ENCODE peak calls at places on chromosome 1, in nine cellular contexts. Z, U, V, D, C, I, B, N and Y are unnamed samples.

GRCh38 chr1:198937231-198938031 is 298.6 kb downstream of the PTPRC start:
- DNase-seq in B (peak; percentile 95), U (no peak), I (peak; percentile 66), Z (peak; percentile 81), D (no peak), N (peak; percentile 93), V (no peak), C (peak; percentile 56), Y (peak; percentile 92)

GRCh38 chr1:239308701-239309333 is 77.6 kb upstream of the CHRM3 start:
- DNase-seq in D (no peak), N (peak; percentile 25), I (peak; percentile 7), V (peak; percentile 68), B (no peak), Z (no peak), U (peak; percentile 4), C (no peak), Y (peak; percentile 36)

GRCh38 chr1:20361805-20362381 is 71.2 kb downstream of the VWA5B1 start:
- DNase-seq in U (peak; percentile 14), I (peak; percentile 71), N (peak; percentile 58), V (peak; percentile 93), Z (no peak), D (peak; percentile 38), B (peak; percentile 37), C (peak; percentile 73), Y (peak; percentile 58)

GRCh38 chr1:214688891-214689290 is 85.9 kb downstream of the CENPF start:
- DNase-seq in D (no peak), Z (no peak), B (no peak), U (no peak), N (no peak), I (no peak), C (no peak), V (no peak), Y (no peak)

GRCh38 chr1:221718391-221719277 is 23.3 kb downstream of the DUSP10 start:
- DNase-seq in I (no peak), V (no peak), B (peak; percentile 94), U (no peak), C (no peak), Z (no peak), N (peak; percentile 60), D (no peak), Y (peak; percentile 93)

GRCh38 chr1:16922466-16922865 is 735 bp downstream of the CROCC start:
- DNase-seq in B (no peak), N (no peak), C (no peak), I (no peak), V (no peak), Z (no peak), U (no peak), D (no peak), Y (no peak)

GRCh38 chr1:16999863-17000262 is 11.9 kb downstream of the ATP13A2 start:
- DNase-seq in V (no peak), B (no peak), U (no peak), I (no peak), D (no peak), C (no peak), N (no peak), Z (no peak), Y (no peak)

GRCh38 chr1:224106568-224107281 is 7.2 kb upstream of the FBXO28 start:
- DNase-seq in C (no peak), D (no peak), B (peak; percentile 56), V (no peak), I (peak; percentile 68), N (peak; percentile 27), U (no peak), Z (no peak), Y (peak; percentile 55)

GRCh38 chr1:116537439-116537838 is 33.4 kb downstream of the CD58 start:
- DNase-seq in D (no peak), Z (no peak), B (peak; percentile 58), I (no peak), C (no peak), N (no peak), V (no peak), U (no peak), Y (peak; percentile 75)

GRCh38 chr1:54200519-54200997 is 591 bp downstream of the MRPL37 start:
- DNase-seq in U (no peak), B (peak; percentile 6), C (no peak), I (no peak), N (peak; percentile 15), Z (no peak), V (peak; percentile 32), D (no peak), Y (no peak)

GRCh38 chr1:207145401-207146058 is 41.5 kb downstream of the C4BPA start:
- DNase-seq in C (no peak), I (no peak), D (no peak), B (no peak), N (no peak), V (no peak), U (no peak), Z (no peak), Y (no peak)

GRCh38 chr1:84855168-84855567 is 37.8 kb downstream of the LPAR3 start:
- DNase-seq in C (no peak), U (no peak), B (peak; percentile 41), Z (no peak), I (no peak), D (no peak), V (no peak), N (peak; percentile 16), Y (peak; percentile 17)

GRCh38 chr1:27522860-27523665 is 33.1 kb upstream of the WASF2 start:
- DNase-seq in B (no peak), D (no peak), U (peak; percentile 47), N (peak; percentile 70), I (no peak), V (peak; percentile 61), C (no peak), Z (no peak), Y (no peak)

GRCh38 chr1:53197301-53198205 is 929 bp downstream of the CPT2 start:
- DNase-seq in I (no peak), N (peak; percentile 35), Z (no peak), B (no peak), D (no peak), U (no peak), V (no peak), C (no peak), Y (peak; percentile 40)